ENCODE peak calls at places on chromosomes 2 and 18, in seven cellular contexts. One of them, this sample, is unnamed.

GRCh38 chr2:40190457-40190856 is 261.4 kb downstream of the SLC8A1 start:
- DNase-seq in fibroblast of lung: no peak
- DNase-seq in right cardiac atrium: no peak
- DNase-seq in Karpas-422: no peak
- DNase-seq in IMR-90: no peak
- DNase-seq in endodermal cell: no peak
- DNase-seq in kidney: no peak
- DNase-seq in this sample: no peak

GRCh38 chr18:78156466-78156865 is 823.2 kb upstream of the SALL3 start:
- DNase-seq in fibroblast of lung: no peak
- DNase-seq in right cardiac atrium: no peak
- DNase-seq in Karpas-422: no peak
- DNase-seq in IMR-90: no peak
- DNase-seq in endodermal cell: no peak
- DNase-seq in kidney: no peak
- DNase-seq in this sample: no peak

GRCh38 chr18:34783485-34783884 is 73.4 kb downstream of the DTNA start:
- DNase-seq in fibroblast of lung: no peak
- DNase-seq in right cardiac atrium: no peak
- DNase-seq in Karpas-422: no peak
- DNase-seq in IMR-90: peak; percentile 68
- DNase-seq in endodermal cell: no peak
- DNase-seq in kidney: no peak
- DNase-seq in this sample: no peak

GRCh38 chr2:55150834-55151233 is 81.3 kb downstream of the CLHC1 start:
- DNase-seq in fibroblast of lung: no peak
- DNase-seq in right cardiac atrium: no peak
- DNase-seq in Karpas-422: peak; percentile 83
- DNase-seq in IMR-90: no peak
- DNase-seq in endodermal cell: peak; percentile 10
- DNase-seq in kidney: no peak
- DNase-seq in this sample: no peak

GRCh38 chr2:103887625-103888024 is 966.3 kb upstream of the POU3F3 start:
- DNase-seq in fibroblast of lung: no peak
- DNase-seq in right cardiac atrium: no peak
- DNase-seq in Karpas-422: no peak
- DNase-seq in IMR-90: no peak
- DNase-seq in endodermal cell: no peak
- DNase-seq in kidney: no peak
- DNase-seq in this sample: no peak

GRCh38 chr2:42169100-42169868 is at the start of gene EML4:
- DNase-seq in fibroblast of lung: peak; percentile 90
- DNase-seq in right cardiac atrium: peak; percentile 97
- DNase-seq in Karpas-422: peak; percentile 96
- DNase-seq in IMR-90: peak; percentile 90
- DNase-seq in endodermal cell: peak; percentile 98
- DNase-seq in kidney: peak; percentile 97
- DNase-seq in this sample: peak; percentile 81

GRCh38 chr2:56626927-56627326 is 443.1 kb downstream of the CCDC85A start:
- DNase-seq in fibroblast of lung: no peak
- DNase-seq in right cardiac atrium: no peak
- DNase-seq in Karpas-422: no peak
- DNase-seq in IMR-90: no peak
- DNase-seq in endodermal cell: no peak
- DNase-seq in kidney: no peak
- DNase-seq in this sample: no peak

GRCh38 chr18:74623047-74623816 is 25.6 kb downstream of the ZNF407 start:
- DNase-seq in fibroblast of lung: peak; percentile 32
- DNase-seq in right cardiac atrium: no peak
- DNase-seq in Karpas-422: peak; percentile 59
- DNase-seq in IMR-90: peak; percentile 24
- DNase-seq in endodermal cell: peak; percentile 63
- DNase-seq in kidney: no peak
- DNase-seq in this sample: no peak

GRCh38 chr2:237464757-237465391 is 22.2 kb upstream of the MLPH start:
- DNase-seq in fibroblast of lung: no peak
- DNase-seq in right cardiac atrium: no peak
- DNase-seq in Karpas-422: no peak
- DNase-seq in IMR-90: peak; percentile 37
- DNase-seq in endodermal cell: no peak
- DNase-seq in kidney: no peak
- DNase-seq in this sample: no peak

GRCh38 chr2:233217892-233218377 is 33.5 kb upstream of the ATG16L1 start:
- DNase-seq in fibroblast of lung: no peak
- DNase-seq in right cardiac atrium: no peak
- DNase-seq in Karpas-422: no peak
- DNase-seq in IMR-90: no peak
- DNase-seq in endodermal cell: no peak
- DNase-seq in kidney: no peak
- DNase-seq in this sample: no peak

GRCh38 chr2:148619560-148620190 is 24.9 kb upstream of the EPC2 start:
- DNase-seq in fibroblast of lung: no peak
- DNase-seq in right cardiac atrium: no peak
- DNase-seq in Karpas-422: peak; percentile 70
- DNase-seq in IMR-90: no peak
- DNase-seq in endodermal cell: no peak
- DNase-seq in kidney: no peak
- DNase-seq in this sample: no peak

GRCh38 chr2:9258953-9259399 is 52.4 kb downstream of the ASAP2 start:
- DNase-seq in fibroblast of lung: peak; percentile 50
- DNase-seq in right cardiac atrium: peak; percentile 93
- DNase-seq in Karpas-422: no peak
- DNase-seq in IMR-90: no peak
- DNase-seq in endodermal cell: no peak
- DNase-seq in kidney: peak; percentile 92
- DNase-seq in this sample: no peak

GRCh38 chr2:166180951-166181812 is 53.4 kb upstream of the SCN1A start:
- DNase-seq in fibroblast of lung: peak; percentile 54
- DNase-seq in right cardiac atrium: no peak
- DNase-seq in Karpas-422: peak; percentile 80
- DNase-seq in IMR-90: peak; percentile 56
- DNase-seq in endodermal cell: peak; percentile 88
- DNase-seq in kidney: peak; percentile 60
- DNase-seq in this sample: peak; percentile 41

GRCh38 chr2:108924444-108925251 is 64.4 kb downstream of the EDAR start:
- DNase-seq in fibroblast of lung: no peak
- DNase-seq in right cardiac atrium: no peak
- DNase-seq in Karpas-422: no peak
- DNase-seq in IMR-90: no peak
- DNase-seq in endodermal cell: peak; percentile 35
- DNase-seq in kidney: peak; percentile 43
- DNase-seq in this sample: no peak

GRCh38 chr18:48815581-48816324 is 135.0 kb downstream of the SMAD7 start:
- DNase-seq in fibroblast of lung: no peak
- DNase-seq in right cardiac atrium: no peak
- DNase-seq in Karpas-422: no peak
- DNase-seq in IMR-90: peak; percentile 62
- DNase-seq in endodermal cell: peak; percentile 14
- DNase-seq in kidney: no peak
- DNase-seq in this sample: no peak
- H3K4me1 ChIP-seq in fibroblast of lung: no peaks in the 10 kb centered on the region
- H3K4me1 ChIP-seq in right cardiac atrium: peaks cover 8% of the 10 kb centered on the region
- H3K4me1 ChIP-seq in Karpas-422: peaks cover 8% of the 10 kb centered on the region
- H3K4me1 ChIP-seq in IMR-90: peaks cover 10% of the 10 kb centered on the region
- H3K4me1 ChIP-seq in endodermal cell: peaks cover 2% of the 10 kb centered on the region
- H3K4me1 ChIP-seq in kidney: no peaks in the 10 kb centered on the region
- H3K4me1 ChIP-seq in this sample: no peaks in the 10 kb centered on the region

GRCh38 chr2:64829522-64829921 is 159.7 kb upstream of the SLC1A4 start:
- DNase-seq in fibroblast of lung: no peak
- DNase-seq in right cardiac atrium: no peak
- DNase-seq in Karpas-422: no peak
- DNase-seq in IMR-90: no peak
- DNase-seq in endodermal cell: no peak
- DNase-seq in kidney: no peak
- DNase-seq in this sample: no peak
- H3K4me3 ChIP-seq in fibroblast of lung: no peak overlapping the region
- H3K4me3 ChIP-seq in right cardiac atrium: no peak overlapping the region
- H3K4me3 ChIP-seq in Karpas-422: no peak overlapping the region
- H3K4me3 ChIP-seq in IMR-90: no peak overlapping the region
- H3K4me3 ChIP-seq in endodermal cell: no peak overlapping the region
- H3K4me3 ChIP-seq in kidney: no peak overlapping the region
- H3K4me3 ChIP-seq in this sample: no peak overlapping the region

GRCh38 chr2:127641846-127642510 is 4.0 kb upstream of the GPR17 start:
- DNase-seq in fibroblast of lung: no peak
- DNase-seq in right cardiac atrium: peak; percentile 63
- DNase-seq in Karpas-422: peak; percentile 48
- DNase-seq in IMR-90: no peak
- DNase-seq in endodermal cell: no peak
- DNase-seq in kidney: no peak
- DNase-seq in this sample: no peak
- H3K27ac ChIP-seq in fibroblast of lung: no peak overlapping the region
- H3K27ac ChIP-seq in right cardiac atrium: no peak overlapping the region
- H3K27ac ChIP-seq in Karpas-422: no peak overlapping the region
- H3K27ac ChIP-seq in IMR-90: no peak overlapping the region
- H3K27ac ChIP-seq in endodermal cell: no peak overlapping the region
- H3K27ac ChIP-seq in kidney: no peak overlapping the region
- H3K27ac ChIP-seq in this sample: no peak overlapping the region

DNA sequence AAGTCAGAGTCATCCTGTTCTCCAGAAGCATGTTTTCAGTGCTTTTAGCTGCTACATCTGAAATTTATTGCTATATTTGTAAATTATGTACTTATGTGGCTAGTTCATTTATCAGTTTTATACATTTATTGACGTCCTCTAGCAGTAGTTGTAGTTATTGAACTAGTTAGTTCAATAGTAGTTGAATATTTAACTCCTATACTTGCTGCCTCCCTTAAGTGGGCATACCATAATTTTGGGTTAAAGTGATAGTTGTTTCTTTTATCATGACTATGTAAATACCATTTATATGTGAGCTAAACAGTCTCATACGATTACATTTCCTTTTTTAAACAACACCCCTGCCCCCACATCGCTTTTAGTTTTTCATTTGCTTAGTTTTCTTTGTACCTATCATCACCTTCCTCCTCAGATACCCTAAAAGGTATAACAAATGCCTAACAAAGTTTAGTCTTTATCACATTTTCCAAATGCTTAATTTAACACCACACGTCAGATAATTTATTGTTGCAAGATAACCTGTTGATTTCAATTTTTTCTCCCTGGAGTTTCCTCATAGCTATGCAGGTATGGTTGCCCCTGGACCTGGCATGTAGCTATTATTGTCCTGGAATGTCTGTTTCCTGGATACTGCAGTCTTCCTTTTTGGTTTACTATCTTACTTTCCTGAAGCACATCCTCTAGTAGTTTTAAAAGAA is 8.8 kb downstream of the MAP4K4 start:
- DNase-seq in fibroblast of lung: no peak
- DNase-seq in right cardiac atrium: no peak
- DNase-seq in Karpas-422: no peak
- DNase-seq in IMR-90: no peak
- DNase-seq in endodermal cell: no peak
- DNase-seq in kidney: no peak
- DNase-seq in this sample: no peak
- H3K4me1 ChIP-seq in fibroblast of lung: peaks cover 17% of the 10 kb centered on the region
- H3K4me1 ChIP-seq in right cardiac atrium: peaks cover 18% of the 10 kb centered on the region
- H3K4me1 ChIP-seq in Karpas-422: peaks cover 7% of the 10 kb centered on the region
- H3K4me1 ChIP-seq in IMR-90: peaks cover 21% of the 10 kb centered on the region
- H3K4me1 ChIP-seq in endodermal cell: no peaks in the 10 kb centered on the region
- H3K4me1 ChIP-seq in kidney: no peaks in the 10 kb centered on the region
- H3K4me1 ChIP-seq in this sample: peaks cover 1% of the 10 kb centered on the region

GRCh38 chr2:71465961-71466300 is 12.6 kb downstream of the DYSF start:
- DNase-seq in fibroblast of lung: no peak
- DNase-seq in right cardiac atrium: no peak
- DNase-seq in Karpas-422: no peak
- DNase-seq in IMR-90: no peak
- DNase-seq in endodermal cell: no peak
- DNase-seq in kidney: no peak
- DNase-seq in this sample: no peak

GRCh38 chr2:71468279-71469015 is 15.1 kb downstream of the DYSF start:
- DNase-seq in fibroblast of lung: no peak
- DNase-seq in right cardiac atrium: no peak
- DNase-seq in Karpas-422: no peak
- DNase-seq in IMR-90: no peak
- DNase-seq in endodermal cell: no peak
- DNase-seq in kidney: no peak
- DNase-seq in this sample: no peak

GRCh38 chr2:71465356-71465755 is 12.0 kb downstream of the DYSF start:
- DNase-seq in fibroblast of lung: no peak
- DNase-seq in right cardiac atrium: no peak
- DNase-seq in Karpas-422: no peak
- DNase-seq in IMR-90: no peak
- DNase-seq in endodermal cell: peak; percentile 61
- DNase-seq in kidney: no peak
- DNase-seq in this sample: no peak

GRCh38 chr2:71467180-71467815 is 13.9 kb downstream of the DYSF start:
- DNase-seq in fibroblast of lung: no peak
- DNase-seq in right cardiac atrium: no peak
- DNase-seq in Karpas-422: no peak
- DNase-seq in IMR-90: no peak
- DNase-seq in endodermal cell: peak; percentile 36
- DNase-seq in kidney: no peak
- DNase-seq in this sample: no peak

DNA sequence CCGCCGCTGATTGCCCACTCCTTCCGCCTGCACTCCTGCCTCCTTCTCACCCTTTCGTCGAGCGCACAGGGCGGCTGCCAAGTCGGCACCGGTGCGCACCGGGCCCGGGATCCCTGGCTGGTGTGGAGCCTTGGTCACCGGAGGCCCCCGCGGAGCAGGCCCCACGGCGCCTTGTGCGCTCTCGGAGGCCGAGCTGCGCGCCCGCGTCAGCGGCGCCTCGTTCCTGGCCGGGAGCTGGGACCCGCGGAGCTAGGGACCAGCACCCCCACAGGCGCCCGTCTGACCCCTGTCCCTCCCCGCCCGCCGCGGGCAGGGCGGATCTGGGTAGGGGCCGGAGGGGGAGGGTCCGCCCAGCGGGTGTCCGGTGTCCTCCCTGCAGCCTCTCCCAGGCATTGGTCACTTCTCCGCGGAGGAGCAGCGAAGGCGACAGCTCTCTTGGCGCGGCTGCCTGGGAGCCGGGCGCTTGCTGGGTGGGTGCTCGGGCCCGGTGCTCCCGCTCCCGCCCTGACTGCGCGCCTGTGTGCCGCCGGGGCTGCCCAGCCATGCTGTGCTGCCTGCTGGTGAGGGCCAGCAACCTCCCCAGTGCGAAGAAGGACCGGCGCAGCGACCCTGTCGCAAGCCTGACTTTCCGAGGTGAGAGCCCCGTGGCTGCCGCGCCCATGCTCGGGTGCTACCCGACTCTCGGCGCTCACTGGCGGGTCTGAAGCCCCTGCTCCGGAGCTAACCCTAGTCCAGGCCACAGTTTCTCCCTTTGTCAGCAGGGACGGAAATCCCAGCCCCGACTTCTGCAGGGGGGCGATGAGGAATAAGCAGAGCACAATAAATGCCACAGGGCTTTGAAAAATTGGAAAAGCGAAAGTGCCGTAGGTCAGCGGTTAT is 13.2 kb downstream of the DYSF start:
- DNase-seq in fibroblast of lung: no peak
- DNase-seq in right cardiac atrium: peak; percentile 89
- DNase-seq in Karpas-422: no peak
- DNase-seq in IMR-90: no peak
- DNase-seq in endodermal cell: peak; percentile 84
- DNase-seq in kidney: peak; percentile 82
- DNase-seq in this sample: no peak
- H3K4me3 ChIP-seq in fibroblast of lung: peak overlapping the region; percentile 61
- H3K4me3 ChIP-seq in right cardiac atrium: peak overlapping the region; percentile 63
- H3K4me3 ChIP-seq in Karpas-422: no peak overlapping the region
- H3K4me3 ChIP-seq in IMR-90: peak overlapping the region; percentile 96
- H3K4me3 ChIP-seq in endodermal cell: peak overlapping the region; percentile 82
- H3K4me3 ChIP-seq in kidney: peak overlapping the region; percentile 80
- H3K4me3 ChIP-seq in this sample: peak overlapping the region; percentile 34

This sample was measured in iPS DF 6.9.